ENCODE peak calls at places on chromosomes 4 and X, in four cellular contexts. V is IMR-90, K is K562, B is GM12878. X is an unnamed sample.

GRCh38 chrX:32480019-32480418 is 731.3 kb downstream of the DMD start:
- DNase-seq in V (peak; percentile 3), K (no peak), B (no peak), X (no peak)

GRCh38 chr4:93183589-93183988 is 645.0 kb upstream of the ATOH1 start:
- DNase-seq in V (no peak), K (no peak), B (no peak), X (peak; percentile 25)

GRCh38 chrX:39705299-39705698 is 392.5 kb downstream of the BCOR start:
- DNase-seq in V (peak; percentile 88), K (no peak), B (no peak), X (peak; percentile 88)

GRCh38 chr4:116099596-116099995 is 985.8 kb downstream of the TRAM1L1 start:
- DNase-seq in V (no peak), K (no peak), B (no peak), X (no peak)

GRCh38 chr4:104490096-104490769 is 4.5 kb downstream of the CXXC4 start:
- DNase-seq in V (no peak), K (no peak), B (peak; percentile 83), X (no peak)

GRCh38 chrX:64975491-64975890 is 759 bp downstream of the ZC4H2 start:
- DNase-seq in V (no peak), K (no peak), B (no peak), X (peak; percentile 47)

GRCh38 chr4:121370729-121371325 is 10.0 kb downstream of the QRFPR start:
- DNase-seq in V (peak; percentile 33), K (peak; percentile 14), B (no peak), X (peak; percentile 53)

GRCh38 chr4:13905543-13905942 is 278.0 kb upstream of the BOD1L1 start:
- DNase-seq in V (peak; percentile 95), K (no peak), B (no peak), X (no peak)

GRCh38 chr4:32776435-32777203 is 2056.4 kb downstream of the PCDH7 start:
- DNase-seq in V (no peak), K (no peak), B (no peak), X (no peak)

GRCh38 chrX:42740456-42740855 is 37.5 kb downstream of the PPP1R2C start:
- DNase-seq in V (no peak), K (no peak), B (no peak), X (no peak)

GRCh38 chr4:155025762-155026457 is 182.5 kb upstream of the NPY2R start:
- DNase-seq in V (no peak), K (peak; percentile 21), B (no peak), X (peak; percentile 85)

GRCh38 chr4:33649015-33649414 is 2595.3 kb downstream of the ARAP2 start:
- DNase-seq in V (peak; percentile 5), K (no peak), B (no peak), X (no peak)

GRCh38 chr4:77651820-77652219 is 46.2 kb downstream of the CXCL13 start:
- DNase-seq in V (no peak), K (no peak), B (no peak), X (no peak)

GRCh38 chr4:145178740-145179139 is 1.6 kb downstream of the OTUD4 start:
- DNase-seq in V (no peak), K (no peak), B (no peak), X (no peak)

GRCh38 chrX:105870465-105870864 is 48.1 kb downstream of the NRK start:
- DNase-seq in V (no peak), K (no peak), B (no peak), X (no peak)

GRCh38 chr4:145679991-145680455 is at the start of gene C4orf51:
- DNase-seq in V (peak; percentile 75), K (no peak), B (no peak), X (peak; percentile 78)

GRCh38 chrX:39965051-39965573 is 132.6 kb downstream of the BCOR start:
- DNase-seq in V (no peak), K (no peak), B (no peak), X (no peak)

GRCh38 chr4:6901669-6902317 is 7.8 kb upstream of the TBC1D14 start:
- DNase-seq in V (no peak), K (no peak), B (no peak), X (no peak)

GRCh38 chr4:149997881-149998421 is 80.3 kb upstream of the DCLK2 start:
- DNase-seq in V (peak; percentile 60), K (no peak), B (no peak), X (peak; percentile 64)

GRCh38 chr4:46793036-46793435 is 116.0 kb downstream of the COX7B2 start:
- DNase-seq in V (no peak), K (no peak), B (no peak), X (no peak)

GRCh38 chr4:83308672-83309071 is 24.1 kb upstream of the COQ2 start:
- DNase-seq in V (no peak), K (no peak), B (no peak), X (no peak)

GRCh38 chr4:47270226-47270888 is 193.1 kb downstream of the COMMD8 start:
- DNase-seq in V (peak; percentile 3), K (no peak), B (no peak), X (no peak)

GRCh38 chr4:51895158-51895557 is 52.2 kb downstream of the DCUN1D4 start:
- DNase-seq in V (no peak), K (no peak), B (no peak), X (no peak)

DNA sequence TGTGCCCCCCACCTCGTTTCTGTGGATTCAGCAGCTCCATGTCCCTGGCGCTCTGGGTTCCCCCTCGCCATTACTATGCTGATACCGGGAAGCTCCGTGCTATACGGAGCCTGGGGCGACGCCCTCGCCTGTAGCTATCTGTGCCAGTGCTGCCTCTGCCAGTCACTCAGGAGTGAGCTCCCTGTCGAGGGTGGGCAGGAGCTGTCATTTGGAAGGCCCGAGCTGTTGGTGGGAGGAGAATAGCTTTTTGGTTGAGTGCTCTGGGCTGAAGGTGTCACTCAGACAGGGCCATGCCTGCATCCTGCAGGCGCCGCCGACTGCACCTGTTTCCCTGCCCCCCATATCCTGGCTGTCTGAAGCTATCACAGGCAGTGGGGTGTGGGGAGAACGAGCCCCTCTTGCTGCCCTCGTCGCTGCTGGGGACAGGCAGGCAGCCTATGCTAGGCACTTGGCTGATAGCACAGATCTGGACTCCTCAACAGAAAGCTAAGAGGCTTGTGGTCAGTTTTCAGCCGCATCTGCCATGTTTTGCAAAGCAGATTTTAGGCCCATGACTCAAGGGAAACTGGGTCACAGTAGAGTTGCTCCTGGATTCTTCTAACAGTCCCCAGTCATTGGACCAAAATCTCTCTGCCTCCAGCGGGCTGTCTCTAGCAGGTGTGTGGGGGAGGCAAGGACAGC is 31.8 kb downstream of the CPLX1 start:
- DNase-seq in V (peak; percentile 22), K (no peak), B (no peak), X (no peak)
- TF ChIP-seq FOS in V (no peak), K (no peak), B (no peak), X (no peak)

GRCh38 chrX:45745479-45745878 is 544.8 kb upstream of the DIPK2B start:
- DNase-seq in V (no peak), K (no peak), B (no peak), X (no peak)

GRCh38 chrX:45747905-45748304 is 547.2 kb upstream of the DIPK2B start:
- DNase-seq in V (no peak), K (no peak), B (no peak), X (no peak)

GRCh38 chrX:45740291-45740690 is 539.6 kb upstream of the DIPK2B start:
- DNase-seq in V (no peak), K (no peak), B (no peak), X (no peak)

GRCh38 chrX:45743906-45744625 is 543.4 kb upstream of the DIPK2B start:
- DNase-seq in V (no peak), K (no peak), B (no peak), X (peak; percentile 15)

GRCh38 chrX:45743081-45743533 is 542.4 kb upstream of the DIPK2B start:
- DNase-seq in V (peak; percentile 75), K (no peak), B (no peak), X (peak; percentile 61)
- TF ChIP-seq CTCF in V (peak; percentile 40), K (peak; percentile 20), B (peak; percentile 3), X (peak; percentile 35)

GRCh38 chrX:41025926-41026325 is 59.3 kb upstream of the USP9X start:
- DNase-seq in V (peak; percentile 16), K (no peak), B (no peak), X (no peak)

GRCh38 chrX:41024755-41025154 is 60.5 kb upstream of the USP9X start:
- DNase-seq in V (no peak), K (no peak), B (no peak), X (no peak)

GRCh38 chrX:41029332-41029731 is 55.9 kb upstream of the USP9X start:
- DNase-seq in V (peak; percentile 19), K (no peak), B (no peak), X (no peak)

GRCh38 chrX:41026326-41027136 is 58.7 kb upstream of the USP9X start:
- DNase-seq in V (no peak), K (no peak), B (no peak), X (no peak)

DNA sequence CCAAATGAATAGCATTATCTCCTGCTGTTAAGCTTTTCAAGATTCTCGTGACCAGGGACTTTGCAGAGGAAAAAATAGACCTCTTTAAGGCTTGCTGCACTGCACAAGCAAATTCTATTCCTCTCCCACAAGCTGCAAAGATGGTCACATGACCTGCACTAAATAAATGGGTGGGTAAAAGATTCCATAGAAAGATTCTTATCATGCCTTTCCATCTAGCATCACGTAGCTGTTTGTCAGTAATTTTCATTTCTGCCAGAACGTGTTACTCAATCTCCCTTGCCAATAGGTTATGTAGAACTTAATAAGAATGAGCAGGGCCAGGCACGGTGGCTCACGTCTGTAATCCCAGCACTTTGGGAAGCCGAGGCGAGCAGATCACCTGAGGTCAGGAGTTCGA is 57.9 kb upstream of the USP9X start:
- DNase-seq in V (peak; percentile 76), K (no peak), B (no peak), X (no peak)
- H3K27ac ChIP-seq in V (peak overlapping the region; percentile 49), K (no peak overlapping the region), B (no peak overlapping the region), X (no peak overlapping the region)

GRCh38 chrX:21193196-21193595 is 181.0 kb upstream of the CNKSR2 start:
- DNase-seq in V (no peak), K (no peak), B (no peak), X (no peak)
- TF ChIP-seq FOS in V (no peak), K (no peak), B (no peak), X (no peak)

DNA sequence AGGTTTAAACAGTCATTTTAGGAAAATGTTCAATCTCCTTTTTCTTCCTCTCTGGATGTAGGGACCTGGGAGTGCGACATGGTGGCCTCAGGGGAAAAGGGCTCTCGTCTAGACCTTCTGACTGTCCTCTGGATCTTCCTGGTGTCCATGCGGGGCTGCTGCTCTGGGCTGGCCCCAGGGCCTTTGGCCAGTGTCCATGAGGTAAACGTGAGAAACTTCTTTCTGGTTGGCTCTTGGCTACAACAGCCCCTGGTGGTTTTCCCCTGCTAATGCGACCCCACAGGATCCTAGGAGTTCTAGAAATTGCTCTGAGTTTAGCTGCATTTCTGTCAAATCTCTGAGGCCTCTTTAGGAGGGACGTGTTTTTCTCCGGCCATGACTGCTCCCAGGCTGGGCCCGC is 85.7 kb downstream of the MFAP3L start:
- DNase-seq in V (no peak), K (no peak), B (no peak), X (no peak)
- TF ChIP-seq CTCF in V (no peak), K (no peak), B (no peak), X (no peak)

GRCh38 chr4:138891610-138892009 is 124.0 kb upstream of the NOCT start:
- DNase-seq in V (no peak), K (no peak), B (no peak), X (peak; percentile 36)
- H3K27ac ChIP-seq in V (no peak overlapping the region), K (no peak overlapping the region), B (no peak overlapping the region), X (no peak overlapping the region)

X was measured in endothelial cell of umbilical vein.